ENCODE peak calls at places on chromosomes 1 and 21, in eight cellular contexts. X is astrocyte, T is HL-60, V is heart left ventricle, Z is brain microvascular endothelial cell, C is A549, K is GM23248, Q is psoas muscle. J is an unnamed sample.

GRCh38 chr1:61202854-61203603 is 120.7 kb downstream of the NFIA start:
- DNase-seq in X (no peak), T (no peak), V (no peak), Z (no peak), C (no peak), K (peak; percentile 53), Q (no peak), J (no peak)

GRCh38 chr1:203026666-203027663 is 674 bp downstream of the PPFIA4 start:
- DNase-seq in X (no peak), T (no peak), V (peak; percentile 61), Z (no peak), C (no peak), K (no peak), Q (no peak), J (no peak)

GRCh38 chr1:31765041-31765467 is 914 bp upstream of the ADGRB2 start:
- DNase-seq in X (no peak), T (no peak), V (no peak), Z (no peak), C (peak; percentile 65), K (peak; percentile 38), Q (no peak), J (peak; percentile 36)

GRCh38 chr1:13492711-13493110 is 21.1 kb downstream of the LRRC38 start:
- DNase-seq in X (no peak), T (no peak), V (peak; percentile 36), Z (no peak), C (no peak), K (no peak), Q (no peak), J (no peak)

GRCh38 chr1:6860401-6860800 is 75.1 kb downstream of the CAMTA1 start:
- DNase-seq in X (peak; percentile 75), T (no peak), V (no peak), Z (peak; percentile 82), C (no peak), K (peak; percentile 32), Q (no peak), J (no peak)

GRCh38 chr1:43256675-43257570 is 12.9 kb upstream of the TMEM125 start:
- DNase-seq in X (no peak), T (no peak), V (no peak), Z (no peak), C (no peak), K (no peak), Q (no peak), J (peak; percentile 89)

GRCh38 chr1:21270086-21270689 is 20.1 kb downstream of the ECE1 start:
- DNase-seq in X (no peak), T (peak; percentile 58), V (peak; percentile 87), Z (peak; percentile 53), C (peak; percentile 75), K (peak; percentile 77), Q (peak; percentile 74), J (peak; percentile 56)

GRCh38 chr21:41506005-41506404 is 2.0 kb downstream of the TMPRSS2 start:
- DNase-seq in X (no peak), T (no peak), V (no peak), Z (no peak), C (no peak), K (no peak), Q (no peak), J (no peak)

GRCh38 chr1:5915587-5916571 is 76.3 kb downstream of the NPHP4 start:
- DNase-seq in X (peak; percentile 41), T (no peak), V (no peak), Z (peak; percentile 58), C (peak; percentile 16), K (peak; percentile 69), Q (no peak), J (peak; percentile 44)

GRCh38 chr1:244065960-244066388 is 14.9 kb downstream of the ZBTB18 start:
- DNase-seq in X (peak; percentile 93), T (no peak), V (no peak), Z (no peak), C (no peak), K (peak; percentile 87), Q (no peak), J (no peak)

GRCh38 chr1:67888707-67889106 is 55.4 kb upstream of the GNG12 start:
- DNase-seq in X (peak; percentile 92), T (no peak), V (no peak), Z (peak; percentile 65), C (no peak), K (peak; percentile 26), Q (no peak), J (no peak)

GRCh38 chr1:76669624-76670023 is 197.7 kb upstream of the ST6GALNAC5 start:
- DNase-seq in X (no peak), T (no peak), V (no peak), Z (no peak), C (no peak), K (no peak), Q (no peak), J (no peak)

GRCh38 chr1:31834501-31834900 is 18.7 kb upstream of the SPOCD1 start:
- DNase-seq in X (no peak), T (no peak), V (no peak), Z (no peak), C (no peak), K (no peak), Q (no peak), J (no peak)

GRCh38 chr1:113874017-113874879 is 2.7 kb upstream of the PTPN22 start:
- DNase-seq in X (peak; percentile 74), T (peak; percentile 41), V (no peak), Z (no peak), C (peak; percentile 33), K (peak; percentile 27), Q (no peak), J (no peak)

GRCh38 chr1:8745749-8746390 is 71.6 kb downstream of the RERE start:
- DNase-seq in X (peak; percentile 38), T (no peak), V (no peak), Z (no peak), C (no peak), K (no peak), Q (no peak), J (no peak)

GRCh38 chr1:93567255-93567918 is 114.2 kb downstream of the BCAR3 start:
- DNase-seq in X (peak; percentile 96), T (no peak), V (no peak), Z (peak; percentile 93), C (peak; percentile 28), K (peak; percentile 95), Q (peak; percentile 53), J (peak; percentile 70)

GRCh38 chr1:43704838-43705237 is 2.5 kb upstream of the ST3GAL3 start:
- DNase-seq in X (peak; percentile 18), T (no peak), V (no peak), Z (no peak), C (peak; percentile 40), K (peak; percentile 75), Q (peak; percentile 34), J (no peak)

GRCh38 chr1:178599087-178599486 is 86.2 kb downstream of the TEX35 start:
- DNase-seq in X (no peak), T (no peak), V (no peak), Z (no peak), C (no peak), K (no peak), Q (no peak), J (no peak)
- H3K27ac ChIP-seq in X (no peak overlapping the region), T (no peak overlapping the region), V (no peak overlapping the region), Z (no peak overlapping the region), C (no peak overlapping the region), K (no peak overlapping the region), Q (no peak overlapping the region), J (no peak overlapping the region)

GRCh38 chr21:45084121-45084520 is 9.7 kb downstream of the ADARB1 start:
- DNase-seq in X (no peak), T (no peak), V (no peak), Z (no peak), C (no peak), K (no peak), Q (no peak), J (no peak)
- H3K27ac ChIP-seq in X (no peak overlapping the region), T (no peak overlapping the region), V (no peak overlapping the region), Z (no peak overlapping the region), C (no peak overlapping the region), K (no peak overlapping the region), Q (no peak overlapping the region), J (no peak overlapping the region)

GRCh38 chr1:150612014-150612345 is 17.4 kb downstream of the ENSA start:
- DNase-seq in X (no peak), T (no peak), V (no peak), Z (no peak), C (no peak), K (no peak), Q (no peak), J (no peak)

GRCh38 chr1:150619576-150620509 is 9.6 kb downstream of the ENSA start:
- DNase-seq in X (peak; percentile 67), T (no peak), V (no peak), Z (peak; percentile 62), C (peak; percentile 79), K (peak; percentile 92), Q (no peak), J (peak; percentile 42)

GRCh38 chr1:150610576-150610975 is 18.8 kb downstream of the ENSA start:
- DNase-seq in X (no peak), T (no peak), V (no peak), Z (no peak), C (no peak), K (no peak), Q (no peak), J (no peak)

GRCh38 chr1:150613061-150613920 is 16.1 kb downstream of the ENSA start:
- DNase-seq in X (peak; percentile 94), T (peak; percentile 64), V (no peak), Z (peak; percentile 89), C (peak; percentile 90), K (peak; percentile 94), Q (no peak), J (no peak)

GRCh38 chr1:150615346-150616201 is 13.8 kb downstream of the ENSA start:
- DNase-seq in X (no peak), T (no peak), V (no peak), Z (no peak), C (peak; percentile 29), K (no peak), Q (no peak), J (no peak)
- H3K27ac ChIP-seq in X (no peak overlapping the region), T (peak overlapping the region; percentile 95), V (no peak overlapping the region), Z (no peak overlapping the region), C (peak overlapping the region; percentile 89), K (no peak overlapping the region), Q (peak overlapping the region; percentile 21), J (no peak overlapping the region)

GRCh38 chr1:116919802-116920201 is 10.1 kb downstream of the PTGFRN start:
- DNase-seq in X (no peak), T (no peak), V (no peak), Z (no peak), C (no peak), K (no peak), Q (no peak), J (peak; percentile 79)
- H3K27ac ChIP-seq in X (no peak overlapping the region), T (no peak overlapping the region), V (peak overlapping the region; percentile 18), Z (no peak overlapping the region), C (peak overlapping the region; percentile 43), K (no peak overlapping the region), Q (no peak overlapping the region), J (no peak overlapping the region)

GRCh38 chr1:81833722-81834121 is 33.0 kb downstream of the ADGRL2 start:
- DNase-seq in X (peak; percentile 83), T (no peak), V (no peak), Z (no peak), C (no peak), K (no peak), Q (no peak), J (no peak)
- H3K27ac ChIP-seq in X (no peak overlapping the region), T (no peak overlapping the region), V (no peak overlapping the region), Z (no peak overlapping the region), C (no peak overlapping the region), K (no peak overlapping the region), Q (no peak overlapping the region), J (no peak overlapping the region)

GRCh38 chr21:39654951-39655350 is 42.2 kb downstream of the B3GALT5 start:
- DNase-seq in X (no peak), T (no peak), V (no peak), Z (no peak), C (no peak), K (no peak), Q (no peak), J (no peak)
- H3K27ac ChIP-seq in X (no peak overlapping the region), T (no peak overlapping the region), V (no peak overlapping the region), Z (no peak overlapping the region), C (no peak overlapping the region), K (no peak overlapping the region), Q (no peak overlapping the region), J (no peak overlapping the region)

GRCh38 chr1:35080171-35080854 is 1.1 kb downstream of the ZMYM1 start:
- DNase-seq in X (no peak), T (no peak), V (no peak), Z (no peak), C (no peak), K (no peak), Q (no peak), J (no peak)
- H3K27ac ChIP-seq in X (no peak overlapping the region), T (no peak overlapping the region), V (no peak overlapping the region), Z (no peak overlapping the region), C (peak overlapping the region; percentile 85), K (peak overlapping the region; percentile 77), Q (peak overlapping the region; percentile 81), J (no peak overlapping the region)